ENCODE peak calls at places on chromosomes 6 and 20, in five cellular contexts. One of them, this sample, is unnamed.

GRCh38 chr20:36544134-36545018 is 3.1 kb downstream of the MYL9 start:
- DNase-seq in T-helper 2 cell: no peak
- DNase-seq in COR-L47: no peak
- DNase-seq in Daoy: peak; percentile 75
- DNase-seq in left lung: peak; percentile 59
- DNase-seq in this sample: no peak

GRCh38 chr6:41734666-41735426 is 562 bp downstream of the TFEB start:
- DNase-seq in T-helper 2 cell: peak; percentile 74
- DNase-seq in COR-L47: peak; percentile 67
- DNase-seq in Daoy: peak; percentile 86
- DNase-seq in left lung: peak; percentile 86
- DNase-seq in this sample: no peak

GRCh38 chr6:21390537-21391213 is 202.9 kb upstream of the SOX4 start:
- DNase-seq in T-helper 2 cell: no peak
- DNase-seq in COR-L47: no peak
- DNase-seq in Daoy: no peak
- DNase-seq in left lung: no peak
- DNase-seq in this sample: no peak

GRCh38 chr6:111258615-111259088 is 171.3 kb downstream of the SLC16A10 start:
- DNase-seq in T-helper 2 cell: no peak
- DNase-seq in COR-L47: no peak
- DNase-seq in Daoy: no peak
- DNase-seq in left lung: no peak
- DNase-seq in this sample: no peak

GRCh38 chr6:149150999-149151398 is 166.5 kb upstream of the TAB2 start:
- DNase-seq in T-helper 2 cell: peak; percentile 68
- DNase-seq in COR-L47: no peak
- DNase-seq in Daoy: no peak
- DNase-seq in left lung: no peak
- DNase-seq in this sample: no peak

GRCh38 chr6:27375613-27376079 is 12.9 kb upstream of the ZNF391 start:
- DNase-seq in T-helper 2 cell: no peak
- DNase-seq in COR-L47: no peak
- DNase-seq in Daoy: peak; percentile 31
- DNase-seq in left lung: no peak
- DNase-seq in this sample: no peak

GRCh38 chr6:31400467-31401289 is 2.7 kb upstream of the MICA start:
- DNase-seq in T-helper 2 cell: peak; percentile 80
- DNase-seq in COR-L47: no peak
- DNase-seq in Daoy: peak; percentile 75
- DNase-seq in left lung: peak; percentile 88
- DNase-seq in this sample: no peak

GRCh38 chr6:115717062-115717461 is 343.6 kb downstream of the FRK start:
- DNase-seq in T-helper 2 cell: peak; percentile 6
- DNase-seq in COR-L47: no peak
- DNase-seq in Daoy: no peak
- DNase-seq in left lung: no peak
- DNase-seq in this sample: no peak

GRCh38 chr6:35052694-35053565 is 88.2 kb downstream of the TCP11 start:
- DNase-seq in T-helper 2 cell: no peak
- DNase-seq in COR-L47: no peak
- DNase-seq in Daoy: no peak
- DNase-seq in left lung: peak; percentile 67
- DNase-seq in this sample: no peak

GRCh38 chr20:40325006-40325563 is 364.0 kb downstream of the MAFB start:
- DNase-seq in T-helper 2 cell: no peak
- DNase-seq in COR-L47: no peak
- DNase-seq in Daoy: no peak
- DNase-seq in left lung: no peak
- DNase-seq in this sample: no peak

GRCh38 chr20:62305149-62305764 is 2.5 kb downstream of the ADRM1 start:
- DNase-seq in T-helper 2 cell: no peak
- DNase-seq in COR-L47: no peak
- DNase-seq in Daoy: no peak
- DNase-seq in left lung: no peak
- DNase-seq in this sample: no peak

GRCh38 chr6:113856571-113857564 is at the start of gene MARCKS:
- DNase-seq in T-helper 2 cell: peak; percentile 58
- DNase-seq in COR-L47: peak; percentile 82
- DNase-seq in Daoy: peak; percentile 95
- DNase-seq in left lung: peak; percentile 82
- DNase-seq in this sample: peak; percentile 92

GRCh38 chr6:27840572-27840971 is 71.6 kb downstream of the OR2B2 start:
- DNase-seq in T-helper 2 cell: no peak
- DNase-seq in COR-L47: no peak
- DNase-seq in Daoy: no peak
- DNase-seq in left lung: no peak
- DNase-seq in this sample: no peak

GRCh38 chr6:160261120-160261450 is 2.5 kb upstream of the SLC22A2 start:
- DNase-seq in T-helper 2 cell: no peak
- DNase-seq in COR-L47: no peak
- DNase-seq in Daoy: no peak
- DNase-seq in left lung: no peak
- DNase-seq in this sample: no peak

GRCh38 chr6:127893541-127893940 is 7.3 kb downstream of the THEMIS start:
- DNase-seq in T-helper 2 cell: peak; percentile 62
- DNase-seq in COR-L47: no peak
- DNase-seq in Daoy: no peak
- DNase-seq in left lung: no peak
- DNase-seq in this sample: no peak

GRCh38 chr20:63059684-63060056 is 52.9 kb upstream of the BHLHE23 start:
- DNase-seq in T-helper 2 cell: no peak
- DNase-seq in COR-L47: no peak
- DNase-seq in Daoy: no peak
- DNase-seq in left lung: peak; percentile 9
- DNase-seq in this sample: no peak

GRCh38 chr6:44925100-44925739 is 402.9 kb upstream of the RUNX2 start:
- DNase-seq in T-helper 2 cell: peak; percentile 59
- DNase-seq in COR-L47: peak; percentile 39
- DNase-seq in Daoy: peak; percentile 63
- DNase-seq in left lung: no peak
- DNase-seq in this sample: no peak

GRCh38 chr20:20367681-20368413 is at the start of gene INSM1:
- DNase-seq in T-helper 2 cell: no peak
- DNase-seq in COR-L47: peak; percentile 99
- DNase-seq in Daoy: no peak
- DNase-seq in left lung: no peak
- DNase-seq in this sample: peak; percentile 97

GRCh38 chr6:29926795-29927427 is 15.4 kb upstream of the HLA-A start:
- DNase-seq in T-helper 2 cell: peak; percentile 95
- DNase-seq in COR-L47: no peak
- DNase-seq in Daoy: peak; percentile 86
- DNase-seq in left lung: peak; percentile 90
- DNase-seq in this sample: no peak

GRCh38 chr20:4949833-4950178 is 51.5 kb downstream of the SLC23A2 start:
- DNase-seq in T-helper 2 cell: peak; percentile 78
- DNase-seq in COR-L47: peak; percentile 14
- DNase-seq in Daoy: no peak
- DNase-seq in left lung: no peak
- DNase-seq in this sample: peak; percentile 2

GRCh38 chr20:34624628-34625027 is 52.3 kb downstream of the PIGU start:
- DNase-seq in T-helper 2 cell: no peak
- DNase-seq in COR-L47: no peak
- DNase-seq in Daoy: no peak
- DNase-seq in left lung: no peak
- DNase-seq in this sample: no peak

This sample was measured in NCI-H2171.